ENCODE peak calls at places on chromosomes 11 and 22, in five cellular contexts. N is HCT116, A is SK-N-SH, I is GM12878, W is K562. P is an unnamed sample.
A peak's percentile ranks its signal among the peaks of the same experiment; 100 is the strongest.

GRCh38 chr22:44622147-44622427 is 79.9 kb upstream of the PRR5 start:
- DNase-seq in I (no peak), A (peak; percentile 66), N (no peak), W (peak; percentile 24), P (no peak)

GRCh38 chr11:86182976-86183584 is 61.5 kb upstream of the EED start:
- DNase-seq in N (no peak), A (no peak), I (peak; percentile 88), W (peak; percentile 76), P (no peak)

GRCh38 chr11:117670443-117670842 is 126.6 kb downstream of the DSCAML1 start:
- DNase-seq in W (no peak), I (no peak), A (no peak), N (no peak), P (no peak)

GRCh38 chr11:17822021-17822781 is 87.6 kb downstream of the KCNC1 start:
- DNase-seq in N (no peak), I (no peak), W (no peak), A (no peak), P (no peak)

GRCh38 chr22:45885941-45886395 is 91.0 kb downstream of the WNT7B start:
- DNase-seq in A (peak; percentile 73), W (no peak), N (no peak), I (no peak), P (no peak)

GRCh38 chr11:10474551-10474950 is 19.5 kb downstream of the AMPD3 start:
- DNase-seq in N (no peak), W (no peak), A (no peak), I (no peak), P (no peak)

GRCh38 chr11:65207918-65208784 is 26.4 kb downstream of the CAPN1 start:
- DNase-seq in I (no peak), N (no peak), W (no peak), A (no peak), P (no peak)

GRCh38 chr11:112229746-112230433 is 3.7 kb downstream of the PTS start:
- DNase-seq in N (no peak), W (no peak), I (no peak), A (no peak), P (no peak)

GRCh38 chr11:63510360-63511130 is 4.7 kb downstream of the LGALS12 start:
- DNase-seq in W (peak; percentile 7), A (no peak), I (no peak), N (no peak), P (no peak)

GRCh38 chr22:37472418-37473006 is 13.7 kb downstream of the MFNG start:
- DNase-seq in W (peak; percentile 54), I (no peak), A (peak; percentile 75), N (no peak), P (no peak)

GRCh38 chr11:15923169-15923568 is 433.2 kb downstream of the SOX6 start:
- DNase-seq in W (peak; percentile 31), I (no peak), N (no peak), A (peak; percentile 44), P (no peak)

GRCh38 chr11:3723014-3723708 is 52.0 kb upstream of the CHRNA10 start:
- DNase-seq in I (no peak), A (no peak), N (no peak), W (no peak), P (no peak)

GRCh38 chr11:9138612-9139579 is 47.5 kb upstream of the SCUBE2 start:
- DNase-seq in I (no peak), N (peak; percentile 75), A (no peak), W (no peak), P (no peak)

GRCh38 chr22:23856721-23857605 is 712 bp upstream of the SLC2A11 start:
- DNase-seq in I (no peak), A (peak; percentile 63), W (no peak), N (no peak), P (no peak)

GRCh38 chr11:85875505-85875904 is 20.3 kb downstream of the CCDC83 start:
- DNase-seq in W (no peak), N (no peak), A (no peak), I (no peak), P (no peak)

GRCh38 chr22:38115423-38116205 is 5.1 kb upstream of the BAIAP2L2 start:
- DNase-seq in A (no peak), N (no peak), W (no peak), I (no peak), P (no peak)

GRCh38 chr11:16412525-16413194 is 56.3 kb upstream of the SOX6 start:
- DNase-seq in A (no peak), N (no peak), I (no peak), W (no peak), P (no peak)

GRCh38 chr11:116078101-116078561 is 573.9 kb upstream of the CADM1 start:
- DNase-seq in N (no peak), A (peak; percentile 59), W (peak; percentile 14), I (no peak), P (no peak)

GRCh38 chr11:116079580-116079979 is 575.4 kb upstream of the CADM1 start:
- DNase-seq in W (no peak), A (no peak), I (no peak), N (no peak), P (no peak)

GRCh38 chr11:116084511-116084910 is 580.3 kb upstream of the CADM1 start:
- DNase-seq in W (no peak), A (no peak), N (no peak), I (no peak), P (no peak)

GRCh38 chr11:116086426-116086825 is 582.2 kb upstream of the CADM1 start:
- DNase-seq in W (no peak), N (no peak), A (no peak), I (no peak), P (no peak)

GRCh38 chr11:116082256-116082655 is 578.0 kb upstream of the CADM1 start:
- DNase-seq in N (no peak), W (no peak), A (no peak), I (no peak), P (no peak)
- TF ChIP-seq YY1 in N (no peak), W (no peak), A (no peak), I (no peak), P (no peak)

GRCh38 chr11:412641-413119 is 2.1 kb downstream of the SIGIRR start:
- DNase-seq in W (no peak), I (no peak), A (no peak), N (no peak), P (no peak)
- TF ChIP-seq YY1 in W (no peak), I (no peak), A (no peak), N (no peak), P (no peak)

GRCh38 chr11:38766796-38767195 is 2168.8 kb upstream of the RAG2 start:
- DNase-seq in A (no peak), N (no peak), I (no peak), W (no peak), P (no peak)
- TF ChIP-seq YY1 in A (no peak), N (no peak), I (no peak), W (no peak), P (no peak)

GRCh38 chr22:28937206-28938025 is 54.0 kb downstream of the ZNRF3 start:
- DNase-seq in I (no peak), N (no peak), A (no peak), W (no peak), P (no peak)
- TF ChIP-seq YY1 in I (no peak), N (no peak), A (no peak), W (no peak), P (no peak)

GRCh38 chr11:123143921-123144320 is 51.1 kb downstream of the CLMP start:
- DNase-seq in W (no peak), N (no peak), I (no peak), A (no peak), P (no peak)
- TF ChIP-seq YY1 in W (no peak), N (no peak), I (no peak), A (no peak), P (no peak)

DNA sequence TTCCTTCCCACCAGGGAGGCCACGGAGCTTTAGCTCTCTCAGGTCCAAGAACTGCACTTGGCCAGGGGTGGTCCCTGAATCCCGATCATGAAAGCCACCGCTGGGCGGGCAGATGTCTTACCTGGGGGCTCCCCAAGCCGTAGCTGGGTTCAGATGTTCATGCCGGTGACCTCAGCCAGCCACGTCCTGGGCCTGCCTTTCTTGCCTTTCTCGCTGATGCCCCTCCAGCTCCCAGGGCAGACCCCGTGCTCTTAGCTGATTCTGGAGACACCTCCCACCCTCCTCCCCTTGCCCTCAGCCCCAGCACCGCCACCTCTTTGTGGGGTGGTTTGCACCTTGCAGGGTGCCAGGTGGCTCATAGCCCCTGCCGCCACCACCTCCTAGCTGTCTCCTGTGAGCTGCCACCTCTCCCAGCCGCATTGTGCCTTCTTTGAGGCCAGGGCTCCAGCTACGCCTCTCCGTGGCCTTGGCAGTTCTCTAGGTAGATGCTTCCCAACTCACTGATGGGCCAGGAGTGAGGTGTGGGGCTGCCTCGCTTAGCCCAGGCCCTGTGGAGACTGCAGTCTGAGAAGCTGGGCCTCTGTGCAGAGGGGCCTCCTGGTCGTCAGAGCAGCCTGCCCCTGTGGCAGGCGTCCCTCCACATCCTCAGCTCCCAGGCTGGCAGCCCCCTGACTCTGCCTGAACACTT is 97.5 kb upstream of the B3GAT1 start:
- DNase-seq in I (no peak), A (no peak), W (no peak), N (no peak), P (no peak)
- TF ChIP-seq YY1 in I (no peak), A (no peak), W (no peak), N (no peak), P (no peak)

GRCh38 chr22:20829735-20830134 is 28.9 kb downstream of the PI4KA start:
- DNase-seq in I (no peak), N (no peak), A (no peak), W (no peak), P (no peak)

GRCh38 chr22:20822240-20822639 is 36.4 kb downstream of the PI4KA start:
- DNase-seq in A (no peak), I (no peak), W (no peak), N (no peak), P (no peak)

GRCh38 chr22:20823264-20823663 is 35.3 kb downstream of the PI4KA start:
- DNase-seq in N (no peak), I (no peak), A (no peak), W (no peak), P (no peak)

GRCh38 chr22:20825624-20826023 is 33.0 kb downstream of the PI4KA start:
- DNase-seq in A (no peak), I (no peak), N (no peak), W (no peak), P (no peak)
- TF ChIP-seq YY1 in A (no peak), I (no peak), N (no peak), W (no peak), P (no peak)

GRCh38 chr22:35191412-35191811 is 65.9 kb upstream of the HMGXB4 start:
- DNase-seq in I (no peak), N (peak; percentile 12), A (no peak), W (no peak), P (no peak)
- TF ChIP-seq YY1 in I (no peak), N (no peak), A (no peak), W (no peak), P (no peak)

GRCh38 chr11:122202161-122202950 is 86.3 kb upstream of the BLID start:
- DNase-seq in A (peak; percentile 16), W (no peak), I (no peak), N (peak; percentile 75), P (no peak)

GRCh38 chr11:122205036-122205435 is 89.0 kb upstream of the BLID start:
- DNase-seq in A (no peak), N (no peak), I (no peak), W (no peak), P (no peak)

GRCh38 chr11:122204206-122204605 is 88.2 kb upstream of the BLID start:
- DNase-seq in A (no peak), W (no peak), I (no peak), N (no peak), P (no peak)

GRCh38 chr11:122201126-122201525 is 85.1 kb upstream of the BLID start:
- DNase-seq in A (no peak), N (no peak), I (no peak), W (no peak), P (no peak)

GRCh38 chr11:122202951-122203456 is 87.0 kb upstream of the BLID start:
- DNase-seq in W (peak; percentile 50), A (peak; percentile 79), I (no peak), N (peak; percentile 81), P (peak; percentile 43)
- TF ChIP-seq YY1 in W (no peak), A (no peak), I (peak; percentile 55), N (no peak), P (no peak)